ENCODE peak calls at places on chromosomes 2 and 18, in four cellular contexts. S is D341Med; X is stimulated activated CD8-positive, alpha-beta memory T cell treated with anti-CD3 and anti-CD28 coated beads, Interleukin-2, amount 100 ng/mL, for 48 hours; Z is progenitor cell of endocrine pancreas. E is an unnamed sample.

GRCh38 chr18:26549103-26549485 is 741 bp upstream of the KCTD1 start:
- DNase-seq in S (peak; percentile 75), X (no peak), Z (peak; percentile 15), E (peak; percentile 57)

GRCh38 chr2:217399288-217399687 is 539.4 kb upstream of the TNP1 start:
- DNase-seq in S (no peak), X (no peak), Z (no peak), E (peak; percentile 58)

GRCh38 chr2:101675512-101675911 is 22.0 kb upstream of the MAP4K4 start:
- DNase-seq in S (no peak), X (no peak), Z (no peak), E (no peak)

GRCh38 chr2:68837861-68838341 is 33.3 kb downstream of the BMP10 start:
- DNase-seq in S (no peak), X (no peak), Z (no peak), E (no peak)

GRCh38 chr2:9984217-9984739 is 32.8 kb downstream of the GRHL1 start:
- DNase-seq in S (peak; percentile 72), X (no peak), Z (no peak), E (peak; percentile 50)

GRCh38 chr2:237779521-237779920 is 19.1 kb upstream of the RBM44 start:
- DNase-seq in S (no peak), X (no peak), Z (no peak), E (no peak)

GRCh38 chr2:45879406-45879805 is 227.9 kb downstream of the PRKCE start:
- DNase-seq in S (no peak), X (no peak), Z (no peak), E (no peak)

GRCh38 chr18:23992119-23992940 is 22.2 kb upstream of the TTC39C start:
- DNase-seq in S (no peak), X (no peak), Z (no peak), E (no peak)

GRCh38 chr2:150228936-150229335 is 258.5 kb downstream of the RND3 start:
- DNase-seq in S (no peak), X (no peak), Z (no peak), E (no peak)

GRCh38 chr2:72031346-72032115 is 116.1 kb downstream of the CYP26B1 start:
- DNase-seq in S (peak; percentile 3), X (no peak), Z (no peak), E (no peak)

GRCh38 chr2:12347049-12347448 is 369.7 kb upstream of the TRIB2 start:
- DNase-seq in S (no peak), X (no peak), Z (no peak), E (no peak)

GRCh38 chr18:75208055-75208835 is 694 bp downstream of the PTGR3 start:
- DNase-seq in S (peak; percentile 81), X (no peak), Z (no peak), E (peak; percentile 56)

GRCh38 chr2:198700330-198700729 is 757.4 kb downstream of the SATB2 start:
- DNase-seq in S (no peak), X (no peak), Z (no peak), E (no peak)

GRCh38 chr18:35029103-35029502 is 12.1 kb upstream of the MAPRE2 start:
- DNase-seq in S (no peak), X (no peak), Z (no peak), E (peak; percentile 67)

GRCh38 chr2:42230891-42231290 is 61.7 kb downstream of the EML4 start:
- DNase-seq in S (no peak), X (no peak), Z (no peak), E (no peak)

GRCh38 chr2:240159251-240159839 is 18.9 kb upstream of the OTOS start:
- DNase-seq in S (no peak), X (no peak), Z (no peak), E (no peak)

GRCh38 chr2:195118276-195118675 is 538.8 kb upstream of the SLC39A10 start:
- DNase-seq in S (no peak), X (no peak), Z (no peak), E (no peak)

GRCh38 chr2:37768491-37768925 is 97.1 kb upstream of the CDC42EP3 start:
- DNase-seq in S (no peak), X (no peak), Z (no peak), E (peak; percentile 82)

GRCh38 chr2:191866675-191867506 is 20.0 kb upstream of the CAVIN2 start:
- DNase-seq in S (no peak), X (no peak), Z (no peak), E (peak; percentile 79)

GRCh38 chr2:233147829-233148167 is 87.7 kb downstream of the INPP5D start:
- DNase-seq in S (no peak), X (no peak), Z (no peak), E (no peak)

GRCh38 chr2:50143822-50144575 is 887.9 kb downstream of the NRXN1 start:
- DNase-seq in S (peak; percentile 48), X (no peak), Z (no peak), E (peak; percentile 59)

GRCh38 chr2:61255580-61256437 is 93.8 kb downstream of the C2orf74 start:
- DNase-seq in S (no peak), X (no peak), Z (no peak), E (peak; percentile 56)

GRCh38 chr2:240817496-240818292 is 2.3 kb downstream of the KIF1A start:
- DNase-seq in S (peak; percentile 21), X (no peak), Z (no peak), E (no peak)

GRCh38 chr2:189442468-189442867 is 1.2 kb downstream of the WDR75 start:
- DNase-seq in S (no peak), X (no peak), Z (no peak), E (no peak)

GRCh38 chr2:52724585-52724984 is 1043.0 kb upstream of the CHAC2 start:
- DNase-seq in S (no peak), X (no peak), Z (no peak), E (no peak)

GRCh38 chr2:197464180-197464579 is 10.8 kb downstream of the COQ10B start:
- DNase-seq in S (no peak), X (no peak), Z (no peak), E (peak; percentile 23)